ENCODE peak calls at places on chromosomes 5 and 9, in seven cellular contexts. F is neuronal stem cell, E is IMR-90, C is mesenchymal stem cell, V is H9, R is mesendoderm, G is H1. U is an unnamed sample.

GRCh38 chr5:146369691-146370090 is 31.1 kb downstream of the POU4F3 start:
- DNase-seq in E (peak), G (no peak), V (no peak), F (no peak), R (no peak), C (peak), U (peak)

GRCh38 chr9:129343697-129344375 is 165.8 kb upstream of the IER5L start:
- DNase-seq in F (no peak), V (no peak), C (peak), R (no peak), E (no peak), G (no peak), U (peak)

GRCh38 chr5:53944981-53945380 is 365.4 kb downstream of the ARL15 start:
- DNase-seq in G (no peak), R (peak), C (peak), E (peak), V (no peak), F (no peak), U (no peak)

GRCh38 chr9:136551401-136552116 is 5.7 kb upstream of the NOTCH1 start:
- DNase-seq in V (peak), F (no peak), R (peak), E (peak), G (no peak), C (peak), U (no peak)

GRCh38 chr5:64874753-64875152 is 106.0 kb downstream of the CWC27 start:
- DNase-seq in F (no peak), C (no peak), V (no peak), R (no peak), G (no peak), E (no peak), U (no peak)

GRCh38 chr5:122142480-122142879 is 13.1 kb downstream of the ZNF474 start:
- DNase-seq in E (peak), V (no peak), C (peak), F (no peak), G (no peak), R (no peak), U (no peak)

GRCh38 chr5:13624283-13625074 is 320.0 kb downstream of the DNAH5 start:
- DNase-seq in F (no peak), G (no peak), R (no peak), V (no peak), E (no peak), C (no peak), U (no peak)

GRCh38 chr9:74322661-74323314 is 174.3 kb upstream of the RORB start:
- DNase-seq in F (no peak), G (no peak), V (no peak), C (no peak), R (peak), E (no peak), U (no peak)

GRCh38 chr9:5735072-5735471 is 97.8 kb downstream of the ERMP1 start:
- DNase-seq in E (no peak), F (no peak), V (no peak), R (no peak), G (no peak), C (no peak), U (peak)

GRCh38 chr5:50302815-50303490 is 138.1 kb downstream of the EMB start:
- DNase-seq in V (no peak), E (peak), R (no peak), C (no peak), G (no peak), F (no peak), U (no peak)

GRCh38 chr5:176658817-176659216 is 11.5 kb downstream of the TSPAN17 start:
- DNase-seq in G (no peak), F (no peak), R (no peak), V (no peak), C (peak), E (peak), U (peak)

GRCh38 chr5:141250576-141250975 is 5.4 kb downstream of the PCDHB15 start:
- DNase-seq in F (no peak), G (no peak), V (no peak), R (peak), E (no peak), C (no peak), U (no peak)

GRCh38 chr9:31394040-31394473 is 990.4 kb upstream of the ACO1 start:
- DNase-seq in C (peak), E (no peak), G (no peak), V (no peak), F (no peak), R (no peak), U (no peak)

DNA sequence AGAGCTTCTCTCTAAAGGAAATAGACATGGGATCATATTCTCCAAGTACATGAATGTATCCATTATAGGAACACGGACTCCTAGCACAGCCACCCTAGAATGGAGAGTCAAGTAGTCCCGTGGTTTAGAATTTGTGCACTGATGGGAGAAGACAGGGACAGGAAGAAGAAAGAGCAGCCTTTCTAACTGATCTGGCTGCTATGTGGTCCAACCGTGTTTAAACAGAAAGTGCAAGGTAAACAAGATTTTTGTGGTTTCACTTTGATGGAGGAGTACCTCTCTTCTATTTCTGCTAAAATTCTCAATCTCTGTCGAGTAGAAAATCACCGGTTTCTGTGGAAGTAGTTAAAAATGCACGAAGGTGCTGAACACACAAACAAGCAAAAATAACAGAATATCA is 171.3 kb downstream of the ST8SIA4 start:
- DNase-seq in F (no peak), C (peak), G (no peak), R (no peak), V (no peak), E (no peak), U (no peak)
- H3K9ac ChIP-seq in F (no peak), C (no peak), G (no peak), R (no peak), V (no peak), E (no peak), U (no peak)

GRCh38 chr5:139394123-139394653 is 716 bp downstream of the PROB1 start:
- DNase-seq in F (no peak), C (peak), E (no peak), R (peak), V (peak), G (no peak), U (no peak)
- H3K23ac ChIP-seq in F (peak), C (peak), E (no peak), R (peak), V (no peak), G (no peak), U (no peak)

GRCh38 chr5:11902304-11902703 is 1.9 kb downstream of the CTNND2 start:
- DNase-seq in C (no peak), E (no peak), R (no peak), V (no peak), G (no peak), F (no peak), U (no peak)
- H2BK120ac ChIP-seq in C (no peak), E (no peak), R (no peak), V (no peak), G (no peak), F (no peak), U (no peak)

DNA sequence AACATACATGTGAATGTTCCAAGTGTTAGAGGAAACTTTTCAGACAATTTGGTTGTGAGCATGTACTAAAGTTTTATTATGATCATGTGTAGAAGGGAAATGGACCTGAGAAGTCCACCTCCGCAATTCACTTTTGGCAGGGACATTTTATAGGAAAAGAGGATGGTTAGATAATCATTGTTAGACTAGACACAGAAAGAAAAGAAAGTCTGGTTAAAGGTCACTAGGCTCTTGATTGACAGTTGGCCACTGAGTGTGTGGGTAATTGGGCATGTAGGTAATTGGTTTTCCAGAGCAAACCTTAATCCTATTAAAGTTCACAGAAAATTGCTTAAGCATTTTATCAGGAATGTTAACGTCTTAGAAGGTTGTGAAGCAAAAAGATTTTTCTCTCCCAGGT is 158.5 kb upstream of the CLINT1 start:
- DNase-seq in R (no peak), F (peak), V (no peak), G (no peak), E (no peak), C (no peak), U (no peak)
- H3K9ac ChIP-seq in R (no peak), F (no peak), V (no peak), G (no peak), E (no peak), C (no peak), U (no peak)

U was measured in trophoblast cell.